ENCODE peak calls at places on chromosomes 7 and 10, in seven cellular contexts. F is natural killer cell; M is stimulated activated CD4-positive, alpha-beta T cell treated with anti-CD3 and anti-CD28 coated beads, Interleukin-2, amount 100 ng/mL, for 24 hours; V is memory B cell; B is GM10248; L is head of caudate nucleus; W is NCI-H1105 treated with DMSO at 0.1 percent for 48 hours. S is an unnamed sample.

GRCh38 chr10:24570658-24571426 is 152.8 kb downstream of the ARHGAP21 start:
- DNase-seq in F (no peak), M (no peak), V (no peak), B (no peak), L (no peak), W (no peak), S (no peak)

GRCh38 chr7:81025360-81025759 is 106.5 kb upstream of the SEMA3C start:
- DNase-seq in F (no peak), M (no peak), V (no peak), B (no peak), L (no peak), W (peak; percentile 18), S (no peak)

GRCh38 chr10:21975378-21975990 is 28.0 kb downstream of the DNAJC1 start:
- DNase-seq in F (no peak), M (no peak), V (no peak), B (no peak), L (no peak), W (peak; percentile 85), S (no peak)

GRCh38 chr7:40192036-40192435 is 57.2 kb downstream of the SUGCT start:
- DNase-seq in F (no peak), M (no peak), V (no peak), B (no peak), L (no peak), W (no peak), S (no peak)

GRCh38 chr10:101843032-101843991 is at the start of gene KCNIP2:
- DNase-seq in F (peak; percentile 39), M (peak; percentile 57), V (peak; percentile 65), B (peak; percentile 82), L (peak; percentile 83), W (peak; percentile 40), S (peak; percentile 34)

GRCh38 chr7:71843677-71844076 is 568.5 kb downstream of the CALN1 start:
- DNase-seq in F (no peak), M (no peak), V (no peak), B (no peak), L (no peak), W (no peak), S (no peak)

GRCh38 chr10:3467052-3467906 is 294.7 kb upstream of the PITRM1 start:
- DNase-seq in F (no peak), M (no peak), V (no peak), B (no peak), L (peak; percentile 21), W (no peak), S (no peak)

GRCh38 chr10:129426670-129427069 is 40.4 kb upstream of the MGMT start:
- DNase-seq in F (no peak), M (no peak), V (no peak), B (no peak), L (no peak), W (no peak), S (no peak)

GRCh38 chr7:38411404-38411803 is 138.0 kb upstream of the TARP start:
- DNase-seq in F (no peak), M (peak; percentile 26), V (no peak), B (no peak), L (no peak), W (no peak), S (peak; percentile 10)

GRCh38 chr10:48365668-48366067 is 59.2 kb downstream of the MAPK8 start:
- DNase-seq in F (no peak), M (no peak), V (no peak), B (no peak), L (no peak), W (no peak), S (no peak)

GRCh38 chr10:104648421-104648820 is 7.3 kb downstream of the SORCS3 start:
- DNase-seq in F (no peak), M (no peak), V (no peak), B (no peak), L (no peak), W (no peak), S (no peak)

S was measured in NCI-H526 treated with DMSO at 0.1 percent for 48 hours.